ENCODE peak calls at places on chromosome 11, in nine cellular contexts. One of them, this sample, is unnamed.

GRCh38 chr11:74936087-74936486 is 12.8 kb downstream of the XRRA1 start:
- DNase-seq in colonic mucosa: no peak
- DNase-seq in endodermal cell: no peak
- DNase-seq in stomach: no peak
- DNase-seq in thyroid gland: no peak
- DNase-seq in GM23338: no peak
- DNase-seq in CD8-positive, alpha-beta memory T cell: no peak
- DNase-seq in ovary: no peak
- DNase-seq in breast epithelium: no peak
- DNase-seq in this sample: no peak

GRCh38 chr11:61814958-61815789 is 1.6 kb downstream of the FADS1 start:
- DNase-seq in colonic mucosa: peak
- DNase-seq in endodermal cell: peak
- DNase-seq in stomach: peak
- DNase-seq in thyroid gland: peak
- DNase-seq in GM23338: peak
- DNase-seq in CD8-positive, alpha-beta memory T cell: peak
- DNase-seq in ovary: peak
- DNase-seq in breast epithelium: peak
- DNase-seq in this sample: peak

GRCh38 chr11:34988294-34989255 is 72.2 kb downstream of the PDHX start:
- DNase-seq in colonic mucosa: no peak
- DNase-seq in endodermal cell: no peak
- DNase-seq in stomach: no peak
- DNase-seq in thyroid gland: no peak
- DNase-seq in GM23338: no peak
- DNase-seq in CD8-positive, alpha-beta memory T cell: no peak
- DNase-seq in ovary: no peak
- DNase-seq in breast epithelium: no peak
- DNase-seq in this sample: no peak

GRCh38 chr11:132685174-132685611 is 847.1 kb downstream of the OPCML start:
- DNase-seq in colonic mucosa: no peak
- DNase-seq in endodermal cell: no peak
- DNase-seq in stomach: no peak
- DNase-seq in thyroid gland: no peak
- DNase-seq in GM23338: no peak
- DNase-seq in CD8-positive, alpha-beta memory T cell: no peak
- DNase-seq in ovary: no peak
- DNase-seq in breast epithelium: no peak
- DNase-seq in this sample: no peak

GRCh38 chr11:28461338-28461737 is 353.1 kb downstream of the METTL15 start:
- DNase-seq in colonic mucosa: no peak
- DNase-seq in endodermal cell: no peak
- DNase-seq in stomach: no peak
- DNase-seq in thyroid gland: no peak
- DNase-seq in GM23338: no peak
- DNase-seq in CD8-positive, alpha-beta memory T cell: no peak
- DNase-seq in ovary: no peak
- DNase-seq in breast epithelium: no peak
- DNase-seq in this sample: no peak

GRCh38 chr11:76599041-76600013 is 71.2 kb downstream of the LRRC32 start:
- DNase-seq in colonic mucosa: no peak
- DNase-seq in endodermal cell: peak
- DNase-seq in stomach: no peak
- DNase-seq in thyroid gland: no peak
- DNase-seq in GM23338: peak
- DNase-seq in CD8-positive, alpha-beta memory T cell: peak
- DNase-seq in ovary: no peak
- DNase-seq in breast epithelium: peak
- DNase-seq in this sample: no peak

GRCh38 chr11:67996051-67996450 is 7.8 kb downstream of the UNC93B1 start:
- DNase-seq in colonic mucosa: no peak
- DNase-seq in endodermal cell: peak
- DNase-seq in stomach: no peak
- DNase-seq in thyroid gland: no peak
- DNase-seq in GM23338: no peak
- DNase-seq in CD8-positive, alpha-beta memory T cell: no peak
- DNase-seq in ovary: peak
- DNase-seq in breast epithelium: no peak
- DNase-seq in this sample: no peak

GRCh38 chr11:98143661-98144060 is 877.1 kb upstream of the CNTN5 start:
- DNase-seq in colonic mucosa: no peak
- DNase-seq in endodermal cell: no peak
- DNase-seq in stomach: no peak
- DNase-seq in thyroid gland: no peak
- DNase-seq in GM23338: no peak
- DNase-seq in CD8-positive, alpha-beta memory T cell: no peak
- DNase-seq in ovary: no peak
- DNase-seq in breast epithelium: no peak
- DNase-seq in this sample: no peak

GRCh38 chr11:115659061-115659963 is 155.1 kb upstream of the CADM1 start:
- DNase-seq in colonic mucosa: no peak
- DNase-seq in endodermal cell: peak
- DNase-seq in stomach: no peak
- DNase-seq in thyroid gland: peak
- DNase-seq in GM23338: peak
- DNase-seq in CD8-positive, alpha-beta memory T cell: no peak
- DNase-seq in ovary: peak
- DNase-seq in breast epithelium: no peak
- DNase-seq in this sample: peak

GRCh38 chr11:19715373-19715772 is 2.7 kb downstream of the NAV2 start:
- DNase-seq in colonic mucosa: no peak
- DNase-seq in endodermal cell: no peak
- DNase-seq in stomach: no peak
- DNase-seq in thyroid gland: no peak
- DNase-seq in GM23338: no peak
- DNase-seq in CD8-positive, alpha-beta memory T cell: no peak
- DNase-seq in ovary: no peak
- DNase-seq in breast epithelium: no peak
- DNase-seq in this sample: no peak

GRCh38 chr11:100857236-100858005 is 170.3 kb downstream of the ARHGAP42 start:
- DNase-seq in colonic mucosa: no peak
- DNase-seq in endodermal cell: no peak
- DNase-seq in stomach: no peak
- DNase-seq in thyroid gland: no peak
- DNase-seq in GM23338: peak
- DNase-seq in CD8-positive, alpha-beta memory T cell: no peak
- DNase-seq in ovary: no peak
- DNase-seq in breast epithelium: no peak
- DNase-seq in this sample: no peak

GRCh38 chr11:133732109-133732508 is 113.2 kb downstream of the SPATA19 start:
- DNase-seq in colonic mucosa: no peak
- DNase-seq in endodermal cell: peak
- DNase-seq in stomach: no peak
- DNase-seq in thyroid gland: no peak
- DNase-seq in GM23338: no peak
- DNase-seq in CD8-positive, alpha-beta memory T cell: no peak
- DNase-seq in ovary: no peak
- DNase-seq in breast epithelium: no peak
- DNase-seq in this sample: no peak

GRCh38 chr11:123707606-123708205 is 33.8 kb downstream of the ZNF202 start:
- DNase-seq in colonic mucosa: peak
- DNase-seq in endodermal cell: peak
- DNase-seq in stomach: peak
- DNase-seq in thyroid gland: peak
- DNase-seq in GM23338: peak
- DNase-seq in CD8-positive, alpha-beta memory T cell: peak
- DNase-seq in ovary: peak
- DNase-seq in breast epithelium: no peak
- DNase-seq in this sample: peak

GRCh38 chr11:3927129-3927796 is 71.8 kb downstream of the STIM1 start:
- DNase-seq in colonic mucosa: no peak
- DNase-seq in endodermal cell: no peak
- DNase-seq in stomach: no peak
- DNase-seq in thyroid gland: no peak
- DNase-seq in GM23338: no peak
- DNase-seq in CD8-positive, alpha-beta memory T cell: no peak
- DNase-seq in ovary: no peak
- DNase-seq in breast epithelium: no peak
- DNase-seq in this sample: no peak

GRCh38 chr11:117806906-117807305 is 9.9 kb upstream of the DSCAML1 start:
- DNase-seq in colonic mucosa: no peak
- DNase-seq in endodermal cell: no peak
- DNase-seq in stomach: no peak
- DNase-seq in thyroid gland: no peak
- DNase-seq in GM23338: no peak
- DNase-seq in CD8-positive, alpha-beta memory T cell: no peak
- DNase-seq in ovary: no peak
- DNase-seq in breast epithelium: no peak
- DNase-seq in this sample: no peak

GRCh38 chr11:76443254-76443935 is 1.4 kb upstream of the EMSY start:
- DNase-seq in colonic mucosa: no peak
- DNase-seq in endodermal cell: no peak
- DNase-seq in stomach: no peak
- DNase-seq in thyroid gland: no peak
- DNase-seq in GM23338: no peak
- DNase-seq in CD8-positive, alpha-beta memory T cell: no peak
- DNase-seq in ovary: no peak
- DNase-seq in breast epithelium: no peak
- DNase-seq in this sample: no peak

GRCh38 chr11:2883717-2884423 is 1.7 kb downstream of the CDKN1C start:
- DNase-seq in colonic mucosa: no peak
- DNase-seq in endodermal cell: peak
- DNase-seq in stomach: no peak
- DNase-seq in thyroid gland: peak
- DNase-seq in GM23338: peak
- DNase-seq in CD8-positive, alpha-beta memory T cell: no peak
- DNase-seq in ovary: peak
- DNase-seq in breast epithelium: no peak
- DNase-seq in this sample: no peak

GRCh38 chr11:74138572-74138971 is 32.2 kb downstream of the C2CD3 start:
- DNase-seq in colonic mucosa: peak
- DNase-seq in endodermal cell: no peak
- DNase-seq in stomach: no peak
- DNase-seq in thyroid gland: peak
- DNase-seq in GM23338: peak
- DNase-seq in CD8-positive, alpha-beta memory T cell: no peak
- DNase-seq in ovary: no peak
- DNase-seq in breast epithelium: no peak
- DNase-seq in this sample: peak

GRCh38 chr11:65968600-65969482 is 7.3 kb downstream of the SART1 start:
- DNase-seq in colonic mucosa: no peak
- DNase-seq in endodermal cell: no peak
- DNase-seq in stomach: no peak
- DNase-seq in thyroid gland: no peak
- DNase-seq in GM23338: no peak
- DNase-seq in CD8-positive, alpha-beta memory T cell: no peak
- DNase-seq in ovary: no peak
- DNase-seq in breast epithelium: no peak
- DNase-seq in this sample: no peak

GRCh38 chr11:108672113-108672512 is 7.2 kb downstream of the DDX10 start:
- DNase-seq in colonic mucosa: no peak
- DNase-seq in endodermal cell: no peak
- DNase-seq in stomach: no peak
- DNase-seq in thyroid gland: peak
- DNase-seq in GM23338: peak
- DNase-seq in CD8-positive, alpha-beta memory T cell: no peak
- DNase-seq in ovary: peak
- DNase-seq in breast epithelium: no peak
- DNase-seq in this sample: no peak

GRCh38 chr11:11113676-11114075 is 239.4 kb downstream of the CSNK2A3 start:
- DNase-seq in colonic mucosa: no peak
- DNase-seq in endodermal cell: no peak
- DNase-seq in stomach: no peak
- DNase-seq in thyroid gland: no peak
- DNase-seq in GM23338: no peak
- DNase-seq in CD8-positive, alpha-beta memory T cell: no peak
- DNase-seq in ovary: no peak
- DNase-seq in breast epithelium: no peak
- DNase-seq in this sample: no peak

GRCh38 chr11:115961168-115962003 is 457.2 kb upstream of the CADM1 start:
- DNase-seq in colonic mucosa: no peak
- DNase-seq in endodermal cell: peak
- DNase-seq in stomach: no peak
- DNase-seq in thyroid gland: no peak
- DNase-seq in GM23338: no peak
- DNase-seq in CD8-positive, alpha-beta memory T cell: no peak
- DNase-seq in ovary: peak
- DNase-seq in breast epithelium: no peak
- DNase-seq in this sample: no peak

GRCh38 chr11:57530596-57531507 is at the start of gene TIMM10:
- DNase-seq in colonic mucosa: peak
- DNase-seq in endodermal cell: peak
- DNase-seq in stomach: peak
- DNase-seq in thyroid gland: peak
- DNase-seq in GM23338: peak
- DNase-seq in CD8-positive, alpha-beta memory T cell: peak
- DNase-seq in ovary: peak
- DNase-seq in breast epithelium: peak
- DNase-seq in this sample: peak
- H3K27ac ChIP-seq in colonic mucosa: peak
- H3K27ac ChIP-seq in endodermal cell: no peak
- H3K27ac ChIP-seq in stomach: peak
- H3K27ac ChIP-seq in thyroid gland: peak
- H3K27ac ChIP-seq in GM23338: peak
- H3K27ac ChIP-seq in CD8-positive, alpha-beta memory T cell: peak
- H3K27ac ChIP-seq in ovary: no peak
- H3K27ac ChIP-seq in breast epithelium: peak
- H3K27ac ChIP-seq in this sample: peak

GRCh38 chr11:64832467-64833197 is 11.8 kb downstream of the CDC42BPG start:
- DNase-seq in colonic mucosa: no peak
- DNase-seq in endodermal cell: no peak
- DNase-seq in stomach: no peak
- DNase-seq in thyroid gland: no peak
- DNase-seq in GM23338: no peak
- DNase-seq in CD8-positive, alpha-beta memory T cell: no peak
- DNase-seq in ovary: no peak
- DNase-seq in breast epithelium: no peak
- DNase-seq in this sample: no peak
- H3K27ac ChIP-seq in colonic mucosa: no peak
- H3K27ac ChIP-seq in endodermal cell: no peak
- H3K27ac ChIP-seq in stomach: no peak
- H3K27ac ChIP-seq in thyroid gland: no peak
- H3K27ac ChIP-seq in GM23338: no peak
- H3K27ac ChIP-seq in CD8-positive, alpha-beta memory T cell: no peak
- H3K27ac ChIP-seq in ovary: no peak
- H3K27ac ChIP-seq in breast epithelium: no peak
- H3K27ac ChIP-seq in this sample: no peak

GRCh38 chr11:45590743-45591142 is 74.7 kb downstream of the CHST1 start:
- DNase-seq in colonic mucosa: no peak
- DNase-seq in endodermal cell: peak
- DNase-seq in stomach: no peak
- DNase-seq in thyroid gland: peak
- DNase-seq in GM23338: no peak
- DNase-seq in CD8-positive, alpha-beta memory T cell: no peak
- DNase-seq in ovary: no peak
- DNase-seq in breast epithelium: no peak
- DNase-seq in this sample: no peak
- H3K27ac ChIP-seq in colonic mucosa: no peak
- H3K27ac ChIP-seq in endodermal cell: no peak
- H3K27ac ChIP-seq in stomach: no peak
- H3K27ac ChIP-seq in thyroid gland: no peak
- H3K27ac ChIP-seq in GM23338: no peak
- H3K27ac ChIP-seq in CD8-positive, alpha-beta memory T cell: no peak
- H3K27ac ChIP-seq in ovary: no peak
- H3K27ac ChIP-seq in breast epithelium: no peak
- H3K27ac ChIP-seq in this sample: no peak

DNA sequence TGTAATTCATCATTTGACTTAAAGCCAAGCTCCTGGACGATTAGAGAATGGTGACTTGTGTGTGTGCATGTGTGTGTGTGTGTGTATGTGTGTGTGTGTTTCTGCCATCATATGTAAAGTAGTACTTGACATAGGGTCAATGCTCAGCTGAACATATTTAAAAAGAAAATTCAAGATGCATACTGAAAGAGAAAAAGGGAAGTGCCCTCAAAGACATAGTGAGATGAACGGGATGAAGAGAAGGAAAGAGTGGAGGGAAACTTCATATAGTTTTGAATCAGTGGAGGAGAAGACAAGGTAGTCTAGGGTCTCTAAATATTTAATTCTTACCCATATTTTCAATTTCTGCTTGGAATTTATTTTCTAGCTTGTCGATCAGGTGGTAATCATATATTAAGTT is 4.0 kb downstream of the TCN1 start:
- DNase-seq in colonic mucosa: no peak
- DNase-seq in endodermal cell: no peak
- DNase-seq in stomach: no peak
- DNase-seq in thyroid gland: no peak
- DNase-seq in GM23338: no peak
- DNase-seq in CD8-positive, alpha-beta memory T cell: no peak
- DNase-seq in ovary: no peak
- DNase-seq in breast epithelium: no peak
- DNase-seq in this sample: no peak
- H3K27ac ChIP-seq in colonic mucosa: no peak
- H3K27ac ChIP-seq in endodermal cell: no peak
- H3K27ac ChIP-seq in stomach: no peak
- H3K27ac ChIP-seq in thyroid gland: no peak
- H3K27ac ChIP-seq in GM23338: no peak
- H3K27ac ChIP-seq in CD8-positive, alpha-beta memory T cell: no peak
- H3K27ac ChIP-seq in ovary: no peak
- H3K27ac ChIP-seq in breast epithelium: no peak
- H3K27ac ChIP-seq in this sample: no peak

This sample was measured in body of pancreas.